ENCODE peak calls at places on chromosomes 16 and 17, in nine cellular contexts. B, E, S, F, Z, R, A, L and K are unnamed samples.

GRCh38 chr17:43908111-43908721 is 880 bp upstream of the MPP2 start:
- DNase-seq in B (peak), E (peak), S (no peak), F (peak), Z (peak), R (no peak), A (no peak), L (peak), K (no peak)

GRCh38 chr16:18984425-18985005 is 781 bp downstream of the TMC7 start:
- DNase-seq in B (no peak), E (no peak), S (no peak), F (no peak), Z (no peak), R (no peak), A (no peak), L (no peak), K (no peak)

GRCh38 chr16:29852654-29853053 is 10.4 kb downstream of the CDIPT start:
- DNase-seq in B (no peak), E (no peak), S (no peak), F (peak), Z (no peak), R (no peak), A (no peak), L (no peak), K (no peak)

GRCh38 chr17:1412185-1413110 is 12.4 kb upstream of the YWHAE start:
- DNase-seq in B (no peak), E (no peak), S (no peak), F (peak), Z (no peak), R (no peak), A (no peak), L (no peak), K (no peak)

GRCh38 chr16:27718767-27719445 is 169.0 kb downstream of the KATNIP start:
- DNase-seq in B (no peak), E (no peak), S (no peak), F (no peak), Z (no peak), R (no peak), A (no peak), L (no peak), K (no peak)

GRCh38 chr17:75652934-75653549 is 13.9 kb downstream of the RECQL5 start:
- DNase-seq in B (peak), E (peak), S (no peak), F (peak), Z (peak), R (no peak), A (peak), L (peak), K (peak)

GRCh38 chr17:77829871-77830799 is 128.4 kb upstream of the TNRC6C start:
- DNase-seq in B (peak), E (no peak), S (peak), F (peak), Z (no peak), R (no peak), A (no peak), L (no peak), K (no peak)

GRCh38 chr16:84913315-84913714 is 93.5 kb downstream of the CRISPLD2 start:
- DNase-seq in B (peak), E (no peak), S (no peak), F (no peak), Z (no peak), R (no peak), A (no peak), L (peak), K (peak)

GRCh38 chr17:17722081-17722905 is 41.0 kb downstream of the RAI1 start:
- DNase-seq in B (no peak), E (no peak), S (no peak), F (no peak), Z (no peak), R (no peak), A (no peak), L (peak), K (no peak)

GRCh38 chr16:67186550-67186950 is 2.8 kb upstream of the MATCAP1 start:
- DNase-seq in B (no peak), E (no peak), S (no peak), F (no peak), Z (no peak), R (no peak), A (no peak), L (no peak), K (no peak)

GRCh38 chr16:58087209-58087913 is 41.8 kb downstream of the CFAP20 start:
- DNase-seq in B (no peak), E (no peak), S (no peak), F (no peak), Z (no peak), R (no peak), A (no peak), L (no peak), K (no peak)

GRCh38 chr17:74394977-74395376 is 27.7 kb downstream of the GPR142 start:
- DNase-seq in B (no peak), E (no peak), S (peak), F (no peak), Z (no peak), R (no peak), A (no peak), L (peak), K (no peak)

GRCh38 chr17:31130286-31131224 is 35.8 kb downstream of the NF1 start:
- DNase-seq in B (no peak), E (no peak), S (no peak), F (peak), Z (no peak), R (no peak), A (no peak), L (no peak), K (no peak)